ENCODE peak calls at places on chromosomes 1 and 21, in nine cellular contexts. S, J, Q, T, B, H, E, V and Y are unnamed samples.

GRCh38 chr1:160664573-160665051 is 17.8 kb upstream of the SLAMF1 start:
- DNase-seq in S (no peak), J (no peak), Q (peak), T (peak), B (no peak), H (no peak), E (no peak), V (no peak), Y (no peak)

GRCh38 chr1:64392109-64392508 is 77.8 kb upstream of the CACHD1 start:
- DNase-seq in S (no peak), J (no peak), Q (no peak), T (no peak), B (no peak), H (no peak), E (no peak), V (no peak), Y (no peak)

GRCh38 chr1:179058343-179059184 is 23.3 kb upstream of the TOR3A start:
- DNase-seq in S (no peak), J (no peak), Q (no peak), T (no peak), B (no peak), H (no peak), E (no peak), V (no peak), Y (no peak)

GRCh38 chr21:14096577-14096976 is 114.2 kb downstream of the LIPI start:
- DNase-seq in S (no peak), J (no peak), Q (no peak), T (no peak), B (no peak), H (no peak), E (no peak), V (no peak), Y (no peak)

GRCh38 chr1:175520186-175520585 is 223.2 kb downstream of the TNR start:
- DNase-seq in S (no peak), J (no peak), Q (no peak), T (no peak), B (no peak), H (no peak), E (no peak), V (no peak), Y (no peak)

GRCh38 chr1:69109276-69109675 is 458.4 kb upstream of the LRRC7 start:
- DNase-seq in S (no peak), J (no peak), Q (no peak), T (no peak), B (no peak), H (no peak), E (no peak), V (no peak), Y (no peak)

GRCh38 chr1:175169305-175170018 is 23.1 kb downstream of the KIAA0040 start:
- DNase-seq in S (no peak), J (no peak), Q (no peak), T (no peak), B (no peak), H (no peak), E (no peak), V (no peak), Y (no peak)

GRCh38 chr1:41576620-41577019 is 92.1 kb upstream of the EDN2 start:
- DNase-seq in S (no peak), J (no peak), Q (no peak), T (no peak), B (peak), H (no peak), E (no peak), V (no peak), Y (no peak)

GRCh38 chr1:42172394-42173133 is 8.0 kb upstream of the GUCA2A start:
- DNase-seq in S (no peak), J (no peak), Q (no peak), T (no peak), B (no peak), H (no peak), E (no peak), V (no peak), Y (no peak)

GRCh38 chr21:39319251-39319756 is 5.9 kb upstream of the BRWD1 start:
- DNase-seq in S (no peak), J (no peak), Q (no peak), T (no peak), B (no peak), H (no peak), E (no peak), V (no peak), Y (no peak)

GRCh38 chr1:245326396-245326795 is 171.6 kb downstream of the KIF26B start:
- DNase-seq in S (no peak), J (no peak), Q (no peak), T (no peak), B (no peak), H (no peak), E (no peak), V (no peak), Y (no peak)

GRCh38 chr1:198125995-198126758 is 30.6 kb upstream of the NEK7 start:
- DNase-seq in S (no peak), J (no peak), Q (no peak), T (no peak), B (no peak), H (no peak), E (no peak), V (no peak), Y (no peak)

GRCh38 chr1:61334718-61335589 is 252.6 kb downstream of the NFIA start:
- DNase-seq in S (no peak), J (no peak), Q (no peak), T (no peak), B (no peak), H (no peak), E (no peak), V (peak), Y (peak)

GRCh38 chr1:178579095-178579494 is 66.2 kb downstream of the TEX35 start:
- DNase-seq in S (no peak), J (no peak), Q (no peak), T (no peak), B (no peak), H (no peak), E (no peak), V (no peak), Y (no peak)

GRCh38 chr1:35401072-35401471 is 132.6 kb downstream of the ZMYM4 start:
- DNase-seq in S (no peak), J (no peak), Q (no peak), T (no peak), B (no peak), H (no peak), E (no peak), V (no peak), Y (no peak)

GRCh38 chr21:18298228-18298627 is 53.6 kb downstream of the CHODL start:
- DNase-seq in S (no peak), J (no peak), Q (peak), T (no peak), B (no peak), H (no peak), E (no peak), V (no peak), Y (no peak)

GRCh38 chr1:14939527-14940284 is 213.8 kb upstream of the TMEM51 start:
- DNase-seq in S (no peak), J (no peak), Q (peak), T (no peak), B (no peak), H (no peak), E (no peak), V (no peak), Y (no peak)

GRCh38 chr1:41341365-41341683 is 19.9 kb upstream of the FOXO6 start:
- DNase-seq in S (peak), J (no peak), Q (no peak), T (no peak), B (no peak), H (no peak), E (no peak), V (no peak), Y (no peak)

GRCh38 chr1:210335001-210335400 is 6.3 kb downstream of the HHAT start:
- DNase-seq in S (no peak), J (no peak), Q (no peak), T (no peak), B (no peak), H (no peak), E (no peak), V (no peak), Y (no peak)

GRCh38 chr1:1040004-1040991 is 20.4 kb downstream of the AGRN start:
- DNase-seq in S (no peak), J (peak), Q (no peak), T (peak), B (peak), H (peak), E (peak), V (peak), Y (peak)

GRCh38 chr1:2208309-2209239 is 14.0 kb upstream of the FAAP20 start:
- DNase-seq in S (no peak), J (no peak), Q (no peak), T (no peak), B (no peak), H (no peak), E (no peak), V (no peak), Y (peak)

GRCh38 chr21:42624936-42625335 is 28.5 kb upstream of the PDE9A start:
- DNase-seq in S (peak), J (no peak), Q (no peak), T (no peak), B (no peak), H (no peak), E (no peak), V (no peak), Y (peak)

GRCh38 chr1:176517484-176517883 is 54.5 kb downstream of the PAPPA2 start:
- DNase-seq in S (no peak), J (no peak), Q (peak), T (no peak), B (no peak), H (no peak), E (no peak), V (no peak), Y (no peak)

GRCh38 chr1:234214129-234214910 is 158.9 kb upstream of the COA6 start:
- DNase-seq in S (no peak), J (peak), Q (no peak), T (no peak), B (no peak), H (peak), E (peak), V (no peak), Y (peak)